ENCODE peak calls at places on chromosomes 6 and 20, in eight cellular contexts. A is AG10803, I is AG04450, R is MCF 10A, C is mucosa of descending colon, Q is nephron progenitor cell, G is cardiac fibroblast, M is dorsolateral prefrontal cortex. W is an unnamed sample.

GRCh38 chr6:24219670-24220069 is 93.7 kb downstream of the NRSN1 start:
- DNase-seq in I (no peak), M (no peak), Q (no peak), R (no peak), C (no peak), A (no peak), G (no peak), W (no peak)

GRCh38 chr6:70390067-70390466 is 23.2 kb upstream of the FAM135A start:
- DNase-seq in G (no peak), R (no peak), M (no peak), C (no peak), A (no peak), Q (no peak), I (no peak), W (no peak)

GRCh38 chr6:80932364-80932763 is 820.1 kb downstream of the TENT5A start:
- DNase-seq in R (peak; percentile 2), G (peak; percentile 62), A (peak; percentile 67), Q (no peak), I (peak; percentile 26), C (no peak), M (no peak), W (no peak)

GRCh38 chr6:155850408-155850841 is 394.8 kb upstream of the NOX3 start:
- DNase-seq in C (no peak), A (peak; percentile 2), G (peak; percentile 49), R (peak; percentile 29), M (no peak), Q (no peak), I (no peak), W (no peak)

GRCh38 chr6:106556368-106556960 is 72.8 kb downstream of the RTN4IP1 start:
- DNase-seq in I (no peak), A (peak; percentile 40), R (no peak), G (peak; percentile 68), C (no peak), Q (no peak), M (no peak), W (no peak)

GRCh38 chr20:17835240-17835940 is 133.2 kb downstream of the SNX5 start:
- DNase-seq in C (no peak), M (no peak), A (peak; percentile 84), I (no peak), R (peak; percentile 96), Q (no peak), G (peak; percentile 78), W (no peak)

GRCh38 chr6:89585156-89585555 is 53.4 kb downstream of the LYRM2 start:
- DNase-seq in G (peak; percentile 27), A (peak; percentile 3), Q (no peak), C (no peak), I (no peak), M (no peak), R (no peak), W (no peak)

GRCh38 chr6:7805828-7806227 is 79.9 kb downstream of the BMP6 start:
- DNase-seq in I (no peak), Q (no peak), G (no peak), M (no peak), A (peak; percentile 52), C (no peak), R (no peak), W (no peak)

GRCh38 chr6:100217225-100217624 is 223.2 kb upstream of the MCHR2 start:
- DNase-seq in G (no peak), A (peak; percentile 73), Q (no peak), M (no peak), C (no peak), R (no peak), I (peak; percentile 39), W (no peak)

GRCh38 chr6:158311193-158311592 is 1.1 kb upstream of the TULP4 start:
- DNase-seq in C (no peak), M (no peak), A (no peak), G (peak; percentile 75), R (peak; percentile 62), Q (no peak), I (no peak), W (no peak)

GRCh38 chr6:3701631-3702030 is 49.9 kb downstream of the PXDC1 start:
- DNase-seq in C (no peak), M (no peak), Q (no peak), I (no peak), G (no peak), R (no peak), A (no peak), W (no peak)

GRCh38 chr6:170279977-170280688 is 10.7 kb downstream of the DLL1 start:
- DNase-seq in A (peak; percentile 44), R (peak; percentile 42), C (peak; percentile 84), I (no peak), G (peak; percentile 47), Q (peak; percentile 62), M (peak; percentile 36), W (peak; percentile 51)

GRCh38 chr6:36804549-36804948 is 34.7 kb downstream of the CPNE5 start:
- DNase-seq in M (no peak), Q (no peak), A (no peak), I (no peak), C (no peak), R (no peak), G (no peak), W (no peak)

GRCh38 chr6:36807143-36807542 is 32.1 kb downstream of the CPNE5 start:
- DNase-seq in I (no peak), A (no peak), Q (no peak), M (no peak), R (no peak), G (no peak), C (no peak), W (no peak)

GRCh38 chr6:36805107-36805797 is 34.0 kb downstream of the CPNE5 start:
- DNase-seq in C (no peak), G (no peak), I (no peak), Q (no peak), A (no peak), M (no peak), R (no peak), W (no peak)

GRCh38 chr6:36807750-36808149 is 31.5 kb downstream of the CPNE5 start:
- DNase-seq in A (no peak), I (no peak), G (no peak), M (no peak), R (no peak), Q (no peak), C (no peak), W (no peak)

GRCh38 chr6:36805917-36806316 is 33.3 kb downstream of the CPNE5 start:
- DNase-seq in G (no peak), R (no peak), A (no peak), I (no peak), C (no peak), M (no peak), Q (no peak), W (no peak)
- TF ChIP-seq CTCF in G (no peak), R (no peak), A (no peak), I (no peak), C (no peak), M (no peak), Q (no peak), W (no peak)

GRCh38 chr20:10225439-10226080 is 6.9 kb downstream of the SNAP25 start:
- DNase-seq in C (no peak), Q (peak; percentile 10), A (no peak), I (no peak), M (no peak), G (no peak), R (no peak), W (no peak)
- TF ChIP-seq CTCF in C (no peak), Q (peak; percentile 39), A (peak; percentile 8), I (peak; percentile 41), M (no peak), G (peak; percentile 19), R (peak; percentile 30), W (no peak)

GRCh38 chr20:41142241-41142640 is 4.9 kb downstream of the PLCG1 start:
- DNase-seq in C (no peak), A (no peak), I (no peak), M (no peak), Q (no peak), G (no peak), R (no peak), W (no peak)

GRCh38 chr20:41143354-41143753 is 6.0 kb downstream of the PLCG1 start:
- DNase-seq in R (no peak), M (no peak), G (no peak), C (no peak), Q (no peak), I (no peak), A (no peak), W (no peak)

GRCh38 chr20:41142914-41143313 is 5.6 kb downstream of the PLCG1 start:
- DNase-seq in Q (no peak), R (no peak), I (no peak), A (no peak), G (no peak), C (no peak), M (no peak), W (no peak)

GRCh38 chr20:41145821-41146620 is 8.7 kb downstream of the PLCG1 start:
- DNase-seq in R (no peak), G (peak; percentile 30), A (peak; percentile 16), I (no peak), M (peak; percentile 81), C (no peak), Q (no peak), W (no peak)

DNA sequence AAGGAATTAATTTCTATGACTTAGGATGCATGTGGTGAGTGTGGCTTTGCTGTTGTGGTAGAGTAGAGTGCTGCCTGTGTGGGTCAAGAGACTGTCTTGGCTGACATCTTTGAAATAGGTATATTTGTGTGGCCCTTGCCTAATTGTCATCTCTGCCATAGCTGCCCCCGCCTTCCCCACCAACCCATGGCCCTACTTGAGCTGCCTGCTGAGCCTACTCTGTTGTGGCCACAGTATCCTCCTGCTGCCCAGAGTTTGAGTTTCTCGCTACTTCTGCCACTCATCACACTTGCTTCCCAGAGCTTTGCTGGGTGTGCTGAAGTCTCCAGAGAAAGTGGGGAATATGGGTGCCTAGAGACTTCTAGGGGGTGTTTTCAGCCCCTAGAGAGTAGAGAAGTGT is 8.0 kb downstream of the PLCG1 start:
- DNase-seq in Q (no peak), M (no peak), G (no peak), R (no peak), C (no peak), I (no peak), A (no peak), W (no peak)
- TF ChIP-seq CTCF in Q (no peak), M (no peak), G (no peak), R (no peak), C (no peak), I (no peak), A (no peak), W (no peak)

GRCh38 chr6:119351005-119351394 is 1.4 kb upstream of the MAN1A1 start:
- DNase-seq in A (peak; percentile 56), M (no peak), C (no peak), R (peak; percentile 61), I (no peak), Q (no peak), G (peak; percentile 74), W (no peak)

GRCh38 chr6:119353696-119354095 is 4.1 kb upstream of the MAN1A1 start:
- DNase-seq in A (no peak), I (no peak), M (no peak), C (no peak), Q (no peak), R (no peak), G (no peak), W (no peak)

GRCh38 chr6:119350202-119351004 is 842 bp upstream of the MAN1A1 start:
- DNase-seq in C (peak; percentile 37), R (peak; percentile 66), M (no peak), I (peak; percentile 23), G (peak; percentile 79), A (peak; percentile 67), Q (no peak), W (peak; percentile 8)

GRCh38 chr6:119355890-119356289 is 6.3 kb upstream of the MAN1A1 start:
- DNase-seq in Q (no peak), R (no peak), A (no peak), I (no peak), M (no peak), C (no peak), G (no peak), W (no peak)

GRCh38 chr6:119355157-119355556 is 5.6 kb upstream of the MAN1A1 start:
- DNase-seq in Q (no peak), A (peak; percentile 53), M (no peak), I (no peak), C (no peak), G (peak; percentile 27), R (no peak), W (no peak)
- TF ChIP-seq CTCF in Q (no peak), A (no peak), M (no peak), I (no peak), C (no peak), G (no peak), R (no peak), W (no peak)